ENCODE peak calls at places on chromosomes 7 and 10, in five cellular contexts. One of them, this sample, is unnamed.

GRCh38 chr7:18927134-18927533 is 190.3 kb downstream of the TWIST1 start:
- DNase-seq in activated effector memory CD4-positive, alpha-beta T cell treated with Interleukin-2 at 50 U/mL for 16 hours: no peak
- DNase-seq in GM10248: no peak
- DNase-seq in NCI-H446 treated with DMSO at 0.1 percent for 48 hours: no peak
- DNase-seq in LHCN-M2: peak
- DNase-seq in this sample: no peak

GRCh38 chr10:103336370-103336769 is 14.6 kb downstream of the PCGF6 start:
- DNase-seq in NCI-H446 treated with DMSO at 0.1 percent for 48 hours: no peak
- DNase-seq in GM10248: no peak
- DNase-seq in activated effector memory CD4-positive, alpha-beta T cell treated with Interleukin-2 at 50 U/mL for 16 hours: no peak
- DNase-seq in LHCN-M2: no peak
- DNase-seq in this sample: no peak

GRCh38 chr10:114519306-114519669 is 115.0 kb upstream of the AFAP1L2 start:
- DNase-seq in NCI-H446 treated with DMSO at 0.1 percent for 48 hours: no peak
- DNase-seq in LHCN-M2: no peak
- DNase-seq in activated effector memory CD4-positive, alpha-beta T cell treated with Interleukin-2 at 50 U/mL for 16 hours: no peak
- DNase-seq in GM10248: no peak
- DNase-seq in this sample: peak

GRCh38 chr7:150341263-150342118 is at the start of gene RARRES2:
- DNase-seq in LHCN-M2: no peak
- DNase-seq in GM10248: no peak
- DNase-seq in activated effector memory CD4-positive, alpha-beta T cell treated with Interleukin-2 at 50 U/mL for 16 hours: no peak
- DNase-seq in NCI-H446 treated with DMSO at 0.1 percent for 48 hours: no peak
- DNase-seq in this sample: no peak

GRCh38 chr7:137992042-137992737 is 9.7 kb downstream of the CREB3L2 start:
- DNase-seq in GM10248: no peak
- DNase-seq in LHCN-M2: peak
- DNase-seq in NCI-H446 treated with DMSO at 0.1 percent for 48 hours: peak
- DNase-seq in activated effector memory CD4-positive, alpha-beta T cell treated with Interleukin-2 at 50 U/mL for 16 hours: no peak
- DNase-seq in this sample: no peak

GRCh38 chr7:16585540-16585939 is 58.9 kb downstream of the LRRC72 start:
- DNase-seq in LHCN-M2: no peak
- DNase-seq in GM10248: no peak
- DNase-seq in activated effector memory CD4-positive, alpha-beta T cell treated with Interleukin-2 at 50 U/mL for 16 hours: no peak
- DNase-seq in NCI-H446 treated with DMSO at 0.1 percent for 48 hours: no peak
- DNase-seq in this sample: no peak

GRCh38 chr10:84336406-84336805 is 8.0 kb downstream of the CCSER2 start:
- DNase-seq in activated effector memory CD4-positive, alpha-beta T cell treated with Interleukin-2 at 50 U/mL for 16 hours: no peak
- DNase-seq in LHCN-M2: no peak
- DNase-seq in GM10248: no peak
- DNase-seq in NCI-H446 treated with DMSO at 0.1 percent for 48 hours: no peak
- DNase-seq in this sample: no peak

GRCh38 chr10:63264852-63265617 is 131.9 kb downstream of the NRBF2 start:
- DNase-seq in LHCN-M2: peak
- DNase-seq in GM10248: peak
- DNase-seq in NCI-H446 treated with DMSO at 0.1 percent for 48 hours: peak
- DNase-seq in activated effector memory CD4-positive, alpha-beta T cell treated with Interleukin-2 at 50 U/mL for 16 hours: peak
- DNase-seq in this sample: peak

GRCh38 chr7:6022671-6023070 is 8.5 kb upstream of the ANKRD61 start:
- DNase-seq in GM10248: no peak
- DNase-seq in activated effector memory CD4-positive, alpha-beta T cell treated with Interleukin-2 at 50 U/mL for 16 hours: no peak
- DNase-seq in LHCN-M2: no peak
- DNase-seq in NCI-H446 treated with DMSO at 0.1 percent for 48 hours: no peak
- DNase-seq in this sample: no peak

GRCh38 chr10:125149278-125150047 is 10.9 kb downstream of the CTBP2 start:
- DNase-seq in NCI-H446 treated with DMSO at 0.1 percent for 48 hours: no peak
- DNase-seq in GM10248: no peak
- DNase-seq in LHCN-M2: peak
- DNase-seq in activated effector memory CD4-positive, alpha-beta T cell treated with Interleukin-2 at 50 U/mL for 16 hours: no peak
- DNase-seq in this sample: peak

GRCh38 chr10:95289003-95289920 is 1.5 kb downstream of the PDLIM1 start:
- DNase-seq in activated effector memory CD4-positive, alpha-beta T cell treated with Interleukin-2 at 50 U/mL for 16 hours: no peak
- DNase-seq in GM10248: peak
- DNase-seq in LHCN-M2: no peak
- DNase-seq in NCI-H446 treated with DMSO at 0.1 percent for 48 hours: no peak
- DNase-seq in this sample: peak

This sample was measured in LoVo.